ENCODE peak calls at places on chromosomes 7 and 10, in seven cellular contexts. G, N, E, O, I, J and Z are unnamed samples.

GRCh38 chr10:46017733-46018132 is 12.7 kb downstream of the NCOA4 start:
- DNase-seq in E (no peak), G (no peak), N (no peak), I (no peak), J (no peak), O (no peak), Z (no peak)

GRCh38 chr7:71345485-71345884 is 213.5 kb downstream of the GALNT17 start:
- DNase-seq in G (no peak), E (no peak), J (no peak), O (no peak), N (no peak), I (no peak), Z (no peak)

GRCh38 chr10:119466655-119467054 is 75.9 kb downstream of the RGS10 start:
- DNase-seq in J (no peak), E (peak; percentile 66), N (peak; percentile 36), G (no peak), I (no peak), O (peak; percentile 14), Z (no peak)

GRCh38 chr10:44306147-44306710 is 78.7 kb downstream of the CXCL12 start:
- DNase-seq in E (no peak), O (peak; percentile 88), J (no peak), G (no peak), N (no peak), I (no peak), Z (no peak)

GRCh38 chr7:112556633-112557032 is 75.8 kb downstream of the LSMEM1 start:
- DNase-seq in J (no peak), G (no peak), N (no peak), E (peak; percentile 18), I (no peak), O (peak; percentile 9), Z (no peak)

GRCh38 chr10:123135415-123136141 is at the start of gene HMX3:
- DNase-seq in O (no peak), J (peak; percentile 45), E (peak; percentile 73), G (no peak), N (no peak), I (no peak), Z (no peak)

GRCh38 chr7:30313793-30314192 is 29.4 kb downstream of the ZNRF2 start:
- DNase-seq in G (no peak), J (no peak), E (no peak), N (no peak), O (no peak), I (no peak), Z (no peak)

GRCh38 chr7:36658603-36659516 is 65.4 kb downstream of the AOAH start:
- DNase-seq in N (peak; percentile 47), G (peak; percentile 34), J (no peak), O (peak; percentile 95), E (no peak), I (no peak), Z (no peak)

GRCh38 chr10:71835671-71836593 is 15.1 kb downstream of the PSAP start:
- DNase-seq in J (peak; percentile 84), I (peak; percentile 83), O (peak; percentile 93), E (peak; percentile 39), G (peak; percentile 93), N (no peak), Z (peak; percentile 90)

GRCh38 chr10:113335603-113336002 is 217.2 kb upstream of the HABP2 start:
- DNase-seq in I (no peak), N (no peak), J (no peak), G (no peak), E (no peak), O (peak; percentile 55), Z (peak; percentile 49)

GRCh38 chr10:1420663-1421362 is 316.5 kb downstream of the ADARB2 start:
- DNase-seq in G (peak; percentile 58), O (no peak), N (peak; percentile 64), E (peak; percentile 82), J (peak; percentile 71), I (no peak), Z (no peak)

GRCh38 chr10:49094707-49095106 is 20.6 kb downstream of the VSTM4 start:
- DNase-seq in N (no peak), E (no peak), O (no peak), I (peak; percentile 45), G (no peak), J (no peak), Z (no peak)

GRCh38 chr7:138889566-138889965 is 91.6 kb upstream of the ATP6V0A4 start:
- DNase-seq in J (no peak), E (no peak), N (no peak), I (no peak), O (peak; percentile 70), G (no peak), Z (no peak)

GRCh38 chr10:11025978-11026377 is 8.3 kb downstream of the CELF2 start:
- DNase-seq in N (no peak), J (no peak), E (no peak), I (no peak), G (no peak), O (no peak), Z (no peak)

GRCh38 chr7:80240265-80241025 is 105.8 kb downstream of the GNAI1 start:
- DNase-seq in N (no peak), E (no peak), G (no peak), J (no peak), I (no peak), O (peak; percentile 29), Z (no peak)

GRCh38 chr10:130775311-130775710 is 536.2 kb downstream of the TCERG1L start:
- DNase-seq in J (no peak), G (no peak), O (no peak), I (no peak), E (no peak), N (no peak), Z (no peak)

GRCh38 chr7:69419928-69420327 is 178.3 kb upstream of the AUTS2 start:
- DNase-seq in N (no peak), G (no peak), O (peak; percentile 71), E (no peak), J (no peak), I (no peak), Z (no peak)

GRCh38 chr7:112184455-112184854 is 21.7 kb downstream of the DOCK4 start:
- DNase-seq in O (no peak), J (no peak), E (no peak), N (no peak), I (no peak), G (peak; percentile 85), Z (no peak)

GRCh38 chr10:71962915-71963314 is 1.3 kb upstream of the CHST3 start:
- DNase-seq in J (no peak), N (no peak), E (no peak), O (no peak), I (no peak), G (peak; percentile 24), Z (no peak)

GRCh38 chr10:62459072-62459471 is 84.9 kb downstream of the ZNF365 start:
- DNase-seq in G (no peak), N (no peak), I (no peak), J (no peak), E (no peak), O (peak; percentile 70), Z (no peak)